ENCODE peak calls at places on chromosomes 6 and 20, in six cellular contexts. N, F, B, K, L and C are unnamed samples.

GRCh38 chr20:41273445-41273844 is 44.1 kb downstream of the ZHX3 start:
- DNase-seq in B (no peak), F (no peak), L (no peak), K (no peak), N (no peak), C (no peak)

GRCh38 chr6:125480571-125480970 is 178.8 kb upstream of the HDDC2 start:
- DNase-seq in K (no peak), N (no peak), F (no peak), B (no peak), L (no peak), C (no peak)

GRCh38 chr6:154614641-154615040 is 104.2 kb upstream of the CNKSR3 start:
- DNase-seq in N (no peak), F (no peak), L (no peak), B (no peak), K (no peak), C (no peak)

GRCh38 chr6:98827295-98828159 is 6.8 kb upstream of the POU3F2 start:
- DNase-seq in K (peak; percentile 54), L (peak; percentile 30), B (no peak), F (no peak), N (no peak), C (peak; percentile 36)

GRCh38 chr20:1281279-1282057 is 15.4 kb downstream of the SNPH start:
- DNase-seq in K (no peak), L (no peak), F (no peak), N (peak; percentile 4), B (no peak), C (no peak)

GRCh38 chr6:39824030-39824926 is 32.1 kb downstream of the DAAM2 start:
- DNase-seq in L (no peak), K (no peak), N (no peak), B (no peak), F (no peak), C (no peak)

GRCh38 chr6:90098025-90098474 is 198.6 kb downstream of the BACH2 start:
- DNase-seq in K (no peak), F (peak; percentile 89), N (no peak), B (no peak), L (no peak), C (no peak)

GRCh38 chr6:1316482-1317220 is 4.8 kb downstream of the FOXQ1 start:
- DNase-seq in N (no peak), K (no peak), F (no peak), B (peak; percentile 26), L (peak; percentile 40), C (no peak)

GRCh38 chr6:14727494-14728395 is 518.1 kb upstream of the JARID2 start:
- DNase-seq in L (no peak), K (no peak), F (no peak), B (no peak), N (no peak), C (no peak)

GRCh38 chr20:1415667-1416468 is 23.0 kb upstream of the FKBP1A start:
- DNase-seq in B (no peak), N (no peak), F (peak; percentile 97), K (no peak), L (no peak), C (no peak)

GRCh38 chr6:129331450-129332138 is 378.4 kb downstream of the ARHGAP18 start:
- DNase-seq in L (no peak), K (no peak), F (peak; percentile 78), B (no peak), N (no peak), C (no peak)